ENCODE peak calls at places on chromosomes 11 and 22, in six cellular contexts. R is A549, C is endothelial cell of umbilical vein, P is K562, Z is HepG2, D is GM12878. G is an unnamed sample.

GRCh38 chr22:19713228-19713627 is 1.1 kb upstream of the SEPTIN5 start:
- DNase-seq in Z (no peak), R (no peak), D (no peak), P (no peak), C (no peak), G (no peak)

GRCh38 chr11:98732947-98733346 is 287.8 kb upstream of the CNTN5 start:
- DNase-seq in Z (no peak), P (no peak), R (no peak), D (no peak), C (no peak), G (no peak)

GRCh38 chr11:46296520-46297448 is 19.3 kb downstream of the CREB3L1 start:
- DNase-seq in P (peak), Z (no peak), R (no peak), D (no peak), C (peak), G (no peak)

GRCh38 chr11:28833670-28834069 is 725.5 kb downstream of the METTL15 start:
- DNase-seq in R (peak), Z (no peak), D (no peak), P (no peak), C (peak), G (no peak)

GRCh38 chr22:46626911-46627805 is 7.0 kb downstream of the GRAMD4 start:
- DNase-seq in C (no peak), P (peak), D (no peak), Z (no peak), R (no peak), G (no peak)

GRCh38 chr11:34263462-34264186 is 94.2 kb downstream of the ABTB2 start:
- DNase-seq in D (no peak), Z (peak), R (peak), C (no peak), P (no peak), G (no peak)

GRCh38 chr11:8260202-8260996 is 3.3 kb downstream of the LMO1 start:
- DNase-seq in Z (no peak), C (no peak), R (no peak), P (no peak), D (no peak), G (no peak)

GRCh38 chr22:44211256-44211945 is 30.7 kb downstream of the PARVG start:
- DNase-seq in C (no peak), D (no peak), R (no peak), P (no peak), Z (no peak), G (no peak)

GRCh38 chr11:8777907-8778767 is 95.5 kb downstream of the RPL27A start:
- DNase-seq in D (no peak), Z (no peak), R (no peak), P (no peak), C (no peak), G (no peak)

GRCh38 chr11:63599211-63600122 is 14.8 kb downstream of the PLAAT3 start:
- DNase-seq in P (peak), Z (no peak), C (no peak), D (no peak), R (peak), G (no peak)

GRCh38 chr11:126327280-126328000 is 23.6 kb downstream of the DCPS start:
- DNase-seq in Z (no peak), R (no peak), C (no peak), P (no peak), D (no peak), G (no peak)

GRCh38 chr11:114705280-114706024 is 27.1 kb downstream of the NXPE2 start:
- DNase-seq in R (no peak), P (no peak), C (no peak), Z (no peak), D (no peak), G (no peak)

GRCh38 chr11:45048313-45048841 is 97.7 kb upstream of the TP53I11 start:
- DNase-seq in P (no peak), R (no peak), C (peak), D (no peak), Z (no peak), G (no peak)

GRCh38 chr11:45043755-45044475 is 93.2 kb upstream of the TP53I11 start:
- DNase-seq in D (no peak), Z (no peak), P (no peak), C (no peak), R (no peak), G (no peak)

GRCh38 chr11:45048870-45049825 is 97.3 kb upstream of the PRDM11 start:
- DNase-seq in D (no peak), P (no peak), R (no peak), C (no peak), Z (no peak), G (no peak)

GRCh38 chr11:45042560-45042959 is 91.9 kb upstream of the TP53I11 start:
- DNase-seq in P (no peak), R (peak), D (no peak), C (no peak), Z (no peak), G (no peak)

DNA sequence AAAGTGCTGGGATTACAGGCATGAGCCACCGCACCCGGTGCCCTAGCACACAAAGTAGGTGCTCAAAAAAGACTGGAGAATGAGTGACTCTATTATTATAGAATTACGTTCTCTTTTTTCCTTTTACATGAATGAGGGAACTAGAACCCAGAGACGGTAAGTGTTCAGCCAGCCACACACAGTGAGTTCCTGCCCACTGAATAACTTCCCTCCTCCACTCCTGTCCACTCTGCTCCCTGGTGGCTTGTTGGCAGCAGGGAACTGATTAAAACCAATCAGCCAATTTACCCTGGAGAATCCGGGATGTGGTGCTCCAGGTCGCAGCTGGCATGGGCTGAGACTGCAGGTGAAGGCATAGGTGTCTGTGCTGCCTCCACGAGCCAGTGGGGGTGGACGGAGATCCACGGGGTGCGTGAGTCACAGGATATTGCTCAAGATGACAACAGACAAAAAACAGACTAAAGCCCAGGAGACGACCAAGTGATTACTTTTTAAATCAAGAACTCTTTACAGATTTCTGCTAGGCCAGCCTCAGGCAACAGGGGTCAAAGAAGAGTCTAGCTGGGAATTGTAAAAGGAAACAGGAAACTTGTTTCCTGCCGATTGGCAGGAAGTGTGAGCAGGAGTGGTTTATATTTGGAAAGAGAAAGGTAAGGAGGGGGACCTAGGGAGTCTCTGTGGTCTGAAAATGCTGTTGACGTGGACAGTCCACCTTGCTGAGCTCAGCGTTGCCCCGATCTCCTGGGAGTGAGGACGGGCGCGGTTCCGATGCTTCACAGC is 95.2 kb upstream of the TP53I11 start:
- DNase-seq in D (no peak), C (peak), P (no peak), R (peak), Z (no peak), G (peak)
- TF ChIP-seq MAX in D (no peak), C (no peak), P (no peak), R (no peak), Z (no peak), G (peak)

GRCh38 chr11:325796-326591 is 5.3 kb upstream of the IFITM3 start:
- DNase-seq in P (no peak), R (no peak), C (no peak), D (no peak), Z (no peak), G (no peak)
- TF ChIP-seq MYC in P (no peak), R (no peak), C (no peak), D (no peak), Z (no peak), G (no peak)

DNA sequence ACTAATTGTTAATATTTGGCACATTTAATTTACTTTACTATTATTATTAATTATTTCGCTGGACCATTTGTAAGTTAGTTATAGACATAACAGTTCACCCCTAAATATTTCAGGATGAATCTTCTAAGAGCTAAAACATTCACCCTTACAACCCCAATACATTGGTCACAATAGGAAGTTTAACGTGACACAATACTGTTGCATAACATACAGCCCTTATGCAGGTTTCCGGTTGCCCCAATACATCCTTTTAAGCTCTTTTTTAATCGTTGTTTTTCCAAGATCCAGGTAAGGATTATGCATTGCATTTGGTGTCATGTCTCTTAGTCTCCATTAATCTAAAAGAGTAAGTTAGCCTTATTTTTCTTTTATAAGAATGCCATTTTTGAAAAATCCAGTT is 71.2 kb downstream of the HSD17B12 start:
- DNase-seq in R (no peak), C (no peak), D (no peak), P (no peak), Z (no peak), G (peak)
- H3K4me3 ChIP-seq in R (no peak), C (no peak), D (no peak), P (no peak), Z (no peak), G (no peak)

GRCh38 chr11:1780700-1781592 is 17.2 kb upstream of the CTSD start:
- DNase-seq in R (no peak), P (no peak), C (no peak), D (no peak), Z (no peak), G (peak)
- TF ChIP-seq MAX in R (no peak), P (no peak), C (no peak), D (no peak), Z (no peak), G (peak)

GRCh38 chr22:22156716-22157499 is 87.7 kb upstream of the VPREB1 start:
- DNase-seq in P (peak), R (peak), C (peak), Z (peak), D (peak), G (peak)
- TF ChIP-seq MYC in P (peak), R (no peak), C (no peak), Z (no peak), D (no peak), G (no peak)

GRCh38 chr11:125165111-125165663 is 636 bp downstream of the PKNOX2 start:
- DNase-seq in C (peak), Z (no peak), R (no peak), D (no peak), P (no peak), G (peak)
- H3K4me3 ChIP-seq in C (peak), Z (peak), R (peak), D (no peak), P (no peak), G (no peak)

GRCh38 chr11:69925366-69926196 is 106.4 kb upstream of the FGF3 start:
- DNase-seq in D (no peak), Z (no peak), C (peak), R (no peak), P (no peak), G (no peak)
- TF ChIP-seq MAX in D (no peak), Z (no peak), C (no peak), R (no peak), P (no peak), G (no peak)

G was measured in NB4.